ENCODE peak calls at places on chromosome 7, in four cellular contexts. Z is NCI-H524; X is astrocyte of the spinal cord; D is CD4-positive, alpha-beta T cell. U is an unnamed sample.

GRCh38 chr7:148286150-148286549 is 304.4 kb upstream of the C7orf33 start:
- DNase-seq in Z (peak), D (no peak), X (peak), U (no peak)

GRCh38 chr7:27252935-27253333 is 10.3 kb downstream of the EVX1 start:
- DNase-seq in X (no peak), Z (no peak), D (no peak), U (no peak)

GRCh38 chr7:111137296-111138195 is 46.6 kb downstream of the LRRN3 start:
- DNase-seq in D (no peak), Z (no peak), X (peak), U (no peak)

GRCh38 chr7:7768977-7769376 is 50.6 kb upstream of the RPA3 start:
- DNase-seq in D (no peak), X (no peak), Z (no peak), U (no peak)

GRCh38 chr7:44748948-44749731 is 493 bp downstream of the ZMIZ2 start:
- DNase-seq in D (peak), Z (no peak), X (no peak), U (no peak)

GRCh38 chr7:29564455-29565185 is 985 bp downstream of the PRR15 start:
- DNase-seq in X (peak), D (no peak), Z (peak), U (no peak)

GRCh38 chr7:26200113-26200443 is 468 bp downstream of the HNRNPA2B1 start:
- DNase-seq in X (peak), D (peak), Z (peak), U (no peak)

GRCh38 chr7:151724920-151725584 is 151.9 kb downstream of the PRKAG2 start:
- DNase-seq in D (no peak), Z (no peak), X (no peak), U (no peak)

U was measured in astrocyte of the cerebellum.